ENCODE peak calls at places on chromosomes 4 and X, in nine cellular contexts. One of them, this sample, is unnamed.

GRCh38 chr4:19913670-19914069 is 338.0 kb upstream of the SLIT2 start:
- DNase-seq in BJ: no peak
- DNase-seq in uterus: no peak
- DNase-seq in mesothelial cell of epicardium: no peak
- DNase-seq in left lung: no peak
- DNase-seq in heart right ventricle: no peak
- DNase-seq in MM.1S: no peak
- DNase-seq in cardiac fibroblast: no peak
- DNase-seq in GM13976: no peak
- DNase-seq in this sample: no peak

GRCh38 chr4:55545133-55545532 is 1.6 kb downstream of the CLOCK start:
- DNase-seq in cardiac fibroblast: peak; percentile 27
- DNase-seq in uterus: no peak
- DNase-seq in mesothelial cell of epicardium: no peak
- DNase-seq in heart right ventricle: no peak
- DNase-seq in GM13976: no peak
- DNase-seq in left lung: no peak
- DNase-seq in BJ: no peak
- DNase-seq in MM.1S: no peak
- DNase-seq in this sample: no peak

GRCh38 chrX:21947671-21948070 is 7.2 kb downstream of the SMS start:
- DNase-seq in heart right ventricle: no peak
- DNase-seq in MM.1S: no peak
- DNase-seq in cardiac fibroblast: no peak
- DNase-seq in left lung: no peak
- DNase-seq in uterus: no peak
- DNase-seq in GM13976: no peak
- DNase-seq in BJ: no peak
- DNase-seq in mesothelial cell of epicardium: no peak
- DNase-seq in this sample: no peak

GRCh38 chr4:113467581-113467980 is 294.0 kb downstream of the CAMK2D start:
- DNase-seq in BJ: peak; percentile 38
- DNase-seq in mesothelial cell of epicardium: no peak
- DNase-seq in heart right ventricle: no peak
- DNase-seq in uterus: no peak
- DNase-seq in GM13976: no peak
- DNase-seq in left lung: no peak
- DNase-seq in cardiac fibroblast: peak; percentile 91
- DNase-seq in MM.1S: no peak
- DNase-seq in this sample: no peak

GRCh38 chrX:39752820-39753219 is 344.9 kb downstream of the BCOR start:
- DNase-seq in left lung: no peak
- DNase-seq in cardiac fibroblast: peak; percentile 57
- DNase-seq in BJ: no peak
- DNase-seq in mesothelial cell of epicardium: no peak
- DNase-seq in heart right ventricle: no peak
- DNase-seq in uterus: no peak
- DNase-seq in GM13976: no peak
- DNase-seq in MM.1S: no peak
- DNase-seq in this sample: no peak

GRCh38 chr4:127410201-127410600 is 222.6 kb upstream of the INTU start:
- DNase-seq in cardiac fibroblast: no peak
- DNase-seq in BJ: no peak
- DNase-seq in heart right ventricle: no peak
- DNase-seq in uterus: no peak
- DNase-seq in MM.1S: no peak
- DNase-seq in mesothelial cell of epicardium: no peak
- DNase-seq in GM13976: no peak
- DNase-seq in left lung: no peak
- DNase-seq in this sample: no peak

GRCh38 chr4:8637456-8637984 is 45.0 kb downstream of the CPZ start:
- DNase-seq in GM13976: no peak
- DNase-seq in cardiac fibroblast: no peak
- DNase-seq in left lung: no peak
- DNase-seq in BJ: no peak
- DNase-seq in heart right ventricle: no peak
- DNase-seq in uterus: no peak
- DNase-seq in mesothelial cell of epicardium: no peak
- DNase-seq in MM.1S: no peak
- DNase-seq in this sample: no peak

GRCh38 chrX:24956828-24957227 is 58.9 kb downstream of the ARX start:
- DNase-seq in BJ: no peak
- DNase-seq in cardiac fibroblast: peak; percentile 9
- DNase-seq in left lung: no peak
- DNase-seq in MM.1S: no peak
- DNase-seq in uterus: no peak
- DNase-seq in GM13976: no peak
- DNase-seq in mesothelial cell of epicardium: no peak
- DNase-seq in heart right ventricle: no peak
- DNase-seq in this sample: no peak

GRCh38 chrX:9122504-9123245 is 88.7 kb upstream of the FAM9B start:
- DNase-seq in BJ: no peak
- DNase-seq in heart right ventricle: no peak
- DNase-seq in left lung: no peak
- DNase-seq in mesothelial cell of epicardium: no peak
- DNase-seq in cardiac fibroblast: peak; percentile 31
- DNase-seq in uterus: no peak
- DNase-seq in MM.1S: no peak
- DNase-seq in GM13976: no peak
- DNase-seq in this sample: no peak

GRCh38 chrX:53681661-53682060 is 4.9 kb downstream of the HUWE1 start:
- DNase-seq in GM13976: no peak
- DNase-seq in uterus: no peak
- DNase-seq in heart right ventricle: no peak
- DNase-seq in MM.1S: no peak
- DNase-seq in mesothelial cell of epicardium: no peak
- DNase-seq in left lung: no peak
- DNase-seq in cardiac fibroblast: peak; percentile 53
- DNase-seq in BJ: no peak
- DNase-seq in this sample: no peak

GRCh38 chr4:65383589-65384305 is 286.5 kb downstream of the EPHA5 start:
- DNase-seq in GM13976: no peak
- DNase-seq in MM.1S: no peak
- DNase-seq in BJ: no peak
- DNase-seq in left lung: no peak
- DNase-seq in heart right ventricle: no peak
- DNase-seq in uterus: no peak
- DNase-seq in cardiac fibroblast: peak; percentile 65
- DNase-seq in mesothelial cell of epicardium: no peak
- DNase-seq in this sample: no peak

GRCh38 chr4:8594097-8595038 is 1.8 kb downstream of the CPZ start:
- DNase-seq in uterus: peak; percentile 75
- DNase-seq in BJ: peak; percentile 17
- DNase-seq in left lung: peak; percentile 53
- DNase-seq in GM13976: peak; percentile 87
- DNase-seq in MM.1S: peak; percentile 63
- DNase-seq in heart right ventricle: no peak
- DNase-seq in mesothelial cell of epicardium: peak; percentile 55
- DNase-seq in cardiac fibroblast: peak; percentile 84
- DNase-seq in this sample: peak; percentile 91

GRCh38 chr4:5956285-5957021 is 61.8 kb downstream of the C4orf50 start:
- DNase-seq in MM.1S: peak; percentile 24
- DNase-seq in uterus: peak; percentile 61
- DNase-seq in BJ: no peak
- DNase-seq in heart right ventricle: no peak
- DNase-seq in left lung: no peak
- DNase-seq in GM13976: no peak
- DNase-seq in cardiac fibroblast: no peak
- DNase-seq in mesothelial cell of epicardium: no peak
- DNase-seq in this sample: no peak

GRCh38 chr4:40887690-40888089 is 137.9 kb downstream of the NSUN7 start:
- DNase-seq in cardiac fibroblast: peak; percentile 91
- DNase-seq in heart right ventricle: no peak
- DNase-seq in left lung: no peak
- DNase-seq in MM.1S: no peak
- DNase-seq in BJ: peak; percentile 37
- DNase-seq in GM13976: no peak
- DNase-seq in mesothelial cell of epicardium: no peak
- DNase-seq in uterus: peak; percentile 51
- DNase-seq in this sample: no peak

GRCh38 chr4:111943796-111944203 is 201.5 kb upstream of the FAM241A start:
- DNase-seq in MM.1S: peak; percentile 45
- DNase-seq in uterus: peak; percentile 41
- DNase-seq in mesothelial cell of epicardium: no peak
- DNase-seq in heart right ventricle: no peak
- DNase-seq in cardiac fibroblast: peak; percentile 35
- DNase-seq in BJ: no peak
- DNase-seq in left lung: peak; percentile 39
- DNase-seq in GM13976: peak; percentile 39
- DNase-seq in this sample: peak; percentile 40
- TF ChIP-seq CTCF in MM.1S: peak; percentile 61
- TF ChIP-seq CTCF in uterus: peak; percentile 33
- TF ChIP-seq CTCF in mesothelial cell of epicardium: peak; percentile 40
- TF ChIP-seq CTCF in heart right ventricle: no peak
- TF ChIP-seq CTCF in cardiac fibroblast: peak; percentile 46
- TF ChIP-seq CTCF in BJ: peak; percentile 47
- TF ChIP-seq CTCF in left lung: peak; percentile 30
- TF ChIP-seq CTCF in GM13976: peak; percentile 48
- TF ChIP-seq CTCF in this sample: peak; percentile 77

GRCh38 chr4:78024692-78025091 is 32.4 kb upstream of the FRAS1 start:
- DNase-seq in BJ: no peak
- DNase-seq in uterus: no peak
- DNase-seq in mesothelial cell of epicardium: no peak
- DNase-seq in MM.1S: no peak
- DNase-seq in GM13976: no peak
- DNase-seq in cardiac fibroblast: no peak
- DNase-seq in heart right ventricle: no peak
- DNase-seq in left lung: no peak
- DNase-seq in this sample: no peak

GRCh38 chr4:78020677-78021076 is 36.4 kb upstream of the FRAS1 start:
- DNase-seq in GM13976: no peak
- DNase-seq in MM.1S: no peak
- DNase-seq in BJ: no peak
- DNase-seq in uterus: no peak
- DNase-seq in left lung: no peak
- DNase-seq in heart right ventricle: no peak
- DNase-seq in mesothelial cell of epicardium: no peak
- DNase-seq in cardiac fibroblast: no peak
- DNase-seq in this sample: no peak

GRCh38 chr4:78024085-78024484 is 33.0 kb upstream of the FRAS1 start:
- DNase-seq in cardiac fibroblast: no peak
- DNase-seq in heart right ventricle: no peak
- DNase-seq in GM13976: no peak
- DNase-seq in uterus: no peak
- DNase-seq in MM.1S: no peak
- DNase-seq in mesothelial cell of epicardium: no peak
- DNase-seq in BJ: no peak
- DNase-seq in left lung: no peak
- DNase-seq in this sample: no peak

GRCh38 chr4:78019494-78019893 is 37.6 kb upstream of the FRAS1 start:
- DNase-seq in MM.1S: no peak
- DNase-seq in left lung: no peak
- DNase-seq in cardiac fibroblast: no peak
- DNase-seq in mesothelial cell of epicardium: no peak
- DNase-seq in BJ: no peak
- DNase-seq in heart right ventricle: no peak
- DNase-seq in uterus: no peak
- DNase-seq in GM13976: no peak
- DNase-seq in this sample: no peak

DNA sequence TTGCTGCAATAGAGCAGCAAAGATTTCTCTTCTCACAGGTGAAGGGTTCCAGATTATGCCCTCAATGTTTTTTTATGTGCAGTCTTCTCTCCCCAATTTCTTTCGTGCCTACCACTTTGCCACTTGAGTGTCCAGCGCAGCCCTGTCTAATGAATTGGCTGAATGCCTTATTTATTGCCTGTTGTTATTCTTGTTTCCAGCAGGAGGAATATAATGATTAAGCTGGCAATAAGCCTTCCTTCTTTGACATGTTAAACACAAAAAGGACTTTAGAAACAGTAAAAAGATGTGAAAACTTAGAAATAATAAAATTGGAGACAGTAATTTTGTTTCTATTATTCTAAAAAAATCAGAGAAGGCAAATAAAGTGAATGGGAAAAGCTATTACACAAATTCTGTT is 34.6 kb upstream of the FRAS1 start:
- DNase-seq in uterus: no peak
- DNase-seq in MM.1S: no peak
- DNase-seq in BJ: no peak
- DNase-seq in GM13976: no peak
- DNase-seq in cardiac fibroblast: no peak
- DNase-seq in heart right ventricle: no peak
- DNase-seq in mesothelial cell of epicardium: no peak
- DNase-seq in left lung: no peak
- DNase-seq in this sample: no peak
- TF ChIP-seq CTCF in uterus: no peak
- TF ChIP-seq CTCF in MM.1S: no peak
- TF ChIP-seq CTCF in BJ: no peak
- TF ChIP-seq CTCF in GM13976: no peak
- TF ChIP-seq CTCF in cardiac fibroblast: no peak
- TF ChIP-seq CTCF in heart right ventricle: no peak
- TF ChIP-seq CTCF in mesothelial cell of epicardium: no peak
- TF ChIP-seq CTCF in left lung: no peak
- TF ChIP-seq CTCF in this sample: no peak

GRCh38 chr4:42328978-42329377 is 68.3 kb upstream of the SHISA3 start:
- DNase-seq in mesothelial cell of epicardium: no peak
- DNase-seq in heart right ventricle: no peak
- DNase-seq in left lung: no peak
- DNase-seq in GM13976: no peak
- DNase-seq in cardiac fibroblast: no peak
- DNase-seq in BJ: no peak
- DNase-seq in uterus: no peak
- DNase-seq in MM.1S: no peak
- DNase-seq in this sample: no peak

GRCh38 chr4:42329421-42329820 is 67.9 kb upstream of the SHISA3 start:
- DNase-seq in mesothelial cell of epicardium: no peak
- DNase-seq in GM13976: no peak
- DNase-seq in BJ: no peak
- DNase-seq in MM.1S: no peak
- DNase-seq in left lung: no peak
- DNase-seq in uterus: no peak
- DNase-seq in heart right ventricle: no peak
- DNase-seq in cardiac fibroblast: peak; percentile 3
- DNase-seq in this sample: no peak

GRCh38 chr4:42326040-42326439 is 71.2 kb upstream of the SHISA3 start:
- DNase-seq in MM.1S: no peak
- DNase-seq in heart right ventricle: no peak
- DNase-seq in cardiac fibroblast: no peak
- DNase-seq in GM13976: no peak
- DNase-seq in uterus: no peak
- DNase-seq in mesothelial cell of epicardium: no peak
- DNase-seq in left lung: no peak
- DNase-seq in BJ: no peak
- DNase-seq in this sample: no peak

GRCh38 chr4:42327323-42327722 is 70.0 kb upstream of the SHISA3 start:
- DNase-seq in BJ: no peak
- DNase-seq in left lung: no peak
- DNase-seq in MM.1S: no peak
- DNase-seq in heart right ventricle: no peak
- DNase-seq in GM13976: no peak
- DNase-seq in mesothelial cell of epicardium: no peak
- DNase-seq in uterus: peak; percentile 22
- DNase-seq in cardiac fibroblast: no peak
- DNase-seq in this sample: no peak

GRCh38 chr4:42326524-42326923 is 70.8 kb upstream of the SHISA3 start:
- DNase-seq in left lung: no peak
- DNase-seq in cardiac fibroblast: no peak
- DNase-seq in BJ: no peak
- DNase-seq in mesothelial cell of epicardium: no peak
- DNase-seq in MM.1S: no peak
- DNase-seq in uterus: no peak
- DNase-seq in GM13976: no peak
- DNase-seq in heart right ventricle: no peak
- DNase-seq in this sample: no peak
- TF ChIP-seq CTCF in left lung: no peak
- TF ChIP-seq CTCF in cardiac fibroblast: no peak
- TF ChIP-seq CTCF in BJ: no peak
- TF ChIP-seq CTCF in mesothelial cell of epicardium: no peak
- TF ChIP-seq CTCF in MM.1S: no peak
- TF ChIP-seq CTCF in uterus: no peak
- TF ChIP-seq CTCF in GM13976: no peak
- TF ChIP-seq CTCF in heart right ventricle: no peak
- TF ChIP-seq CTCF in this sample: no peak

GRCh38 chrX:108584617-108585211 is 145.1 kb downstream of the COL4A5 start:
- DNase-seq in mesothelial cell of epicardium: no peak
- DNase-seq in MM.1S: peak; percentile 25
- DNase-seq in BJ: no peak
- DNase-seq in GM13976: peak; percentile 2
- DNase-seq in heart right ventricle: no peak
- DNase-seq in left lung: no peak
- DNase-seq in cardiac fibroblast: peak; percentile 18
- DNase-seq in uterus: no peak
- DNase-seq in this sample: peak; percentile 7
- TF ChIP-seq CTCF in mesothelial cell of epicardium: peak; percentile 3
- TF ChIP-seq CTCF in MM.1S: peak; percentile 47
- TF ChIP-seq CTCF in BJ: peak; percentile 28
- TF ChIP-seq CTCF in GM13976: peak; percentile 50
- TF ChIP-seq CTCF in heart right ventricle: no peak
- TF ChIP-seq CTCF in left lung: no peak
- TF ChIP-seq CTCF in cardiac fibroblast: peak; percentile 14
- TF ChIP-seq CTCF in uterus: no peak
- TF ChIP-seq CTCF in this sample: peak; percentile 59